ENCODE peak calls at places on chromosomes 4 and X, in five cellular contexts. N, E, V, G and Q are unnamed samples.

GRCh38 chr4:22091906-22092305 is 143.3 kb upstream of the KCNIP4 start:
- DNase-seq in N (no peak), E (no peak), V (no peak), G (no peak), Q (no peak)

GRCh38 chr4:182923796-182924365 is 6.7 kb upstream of the DCTD start:
- DNase-seq in N (no peak), E (no peak), V (no peak), G (no peak), Q (no peak)

GRCh38 chr4:95957054-95957453 is 117.2 kb downstream of the PDHA2 start:
- DNase-seq in N (no peak), E (no peak), V (no peak), G (no peak), Q (no peak)

GRCh38 chrX:44953734-44954502 is 80.9 kb downstream of the KDM6A start:
- DNase-seq in N (no peak), E (no peak), V (no peak), G (no peak), Q (no peak)

GRCh38 chrX:133593531-133593930 is 178.2 kb upstream of the GPC4 start:
- DNase-seq in N (no peak), E (no peak), V (no peak), G (no peak), Q (no peak)

GRCh38 chr4:140764785-140765392 is 8.7 kb upstream of the TBC1D9 start:
- DNase-seq in N (no peak), E (no peak), V (no peak), G (no peak), Q (no peak)

GRCh38 chr4:120066182-120066524 is 495 bp downstream of the MAD2L1 start:
- DNase-seq in N (peak), E (no peak), V (no peak), G (no peak), Q (peak)

GRCh38 chrX:21973321-21974010 is 33.0 kb downstream of the SMS start:
- DNase-seq in N (no peak), E (no peak), V (no peak), G (no peak), Q (no peak)

GRCh38 chrX:130861462-130861861 is 41.5 kb downstream of the ENOX2 start:
- DNase-seq in N (no peak), E (no peak), V (no peak), G (no peak), Q (no peak)

GRCh38 chrX:17038681-17039161 is 92.3 kb downstream of the REPS2 start:
- DNase-seq in N (no peak), E (no peak), V (no peak), G (no peak), Q (no peak)

GRCh38 chr4:103994059-103994458 is 274.3 kb upstream of the TACR3 start:
- DNase-seq in N (peak), E (peak), V (no peak), G (no peak), Q (peak)

GRCh38 chrX:9612146-9612505 is 147.3 kb downstream of the TBL1X start:
- DNase-seq in N (no peak), E (no peak), V (no peak), G (no peak), Q (no peak)

GRCh38 chr4:20662851-20663250 is 37.4 kb upstream of the PACRGL start:
- DNase-seq in N (no peak), E (no peak), V (no peak), G (no peak), Q (no peak)

GRCh38 chr4:83276299-83277040 is 8.1 kb downstream of the COQ2 start:
- DNase-seq in N (no peak), E (no peak), V (no peak), G (no peak), Q (no peak)
- H3K4me3 ChIP-seq in N (no peak), E (no peak), V (no peak), G (peak), Q (no peak)

DNA sequence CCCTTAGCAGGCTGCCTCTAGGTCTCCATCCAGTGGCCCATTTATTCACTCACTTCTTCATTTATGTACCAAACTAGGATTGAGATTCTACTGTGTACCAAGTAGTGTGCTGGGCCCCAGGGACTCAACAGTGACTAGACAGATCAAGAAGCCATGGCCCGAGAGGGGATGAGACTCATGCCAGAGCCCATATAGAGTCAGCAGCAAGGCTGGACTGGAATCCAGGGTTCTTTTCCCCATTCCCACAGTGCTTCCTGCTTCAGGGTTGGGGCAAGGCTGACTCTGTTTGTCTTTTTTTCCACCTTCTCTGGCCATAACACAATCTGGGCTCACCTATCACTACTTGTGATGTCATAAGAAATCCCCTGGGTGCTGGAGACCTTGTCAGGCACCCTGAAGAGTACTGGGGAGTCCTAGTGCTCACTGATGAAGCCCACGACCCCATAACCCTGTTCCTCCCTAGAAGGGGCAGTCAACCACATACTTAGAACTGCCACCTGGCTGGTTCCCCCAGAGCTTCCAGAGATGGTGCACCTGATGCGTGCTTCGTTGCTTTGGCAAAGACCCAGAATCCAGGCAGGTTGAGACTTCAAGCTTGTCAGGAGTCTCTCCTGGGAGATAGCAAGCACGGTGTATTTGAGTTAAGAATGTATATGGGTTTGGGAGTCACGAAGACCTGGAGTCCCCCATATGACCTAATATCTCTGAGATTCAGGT is 6.2 kb downstream of the RTL5 start:
- DNase-seq in N (no peak), E (no peak), V (no peak), G (no peak), Q (no peak)
- TF ChIP-seq ZNF274 in N (no peak), E (no peak), V (no peak), G (no peak), Q (no peak)

GRCh38 chr4:78937837-78938236 is 1.4 kb downstream of the PAQR3 start:
- DNase-seq in N (peak), E (no peak), V (no peak), G (no peak), Q (no peak)
- H3K4me3 ChIP-seq in N (no peak), E (peak), V (no peak), G (no peak), Q (peak)

GRCh38 chrX:12007881-12008280 is 130.4 kb upstream of the FRMPD4 start:
- DNase-seq in N (no peak), E (peak), V (no peak), G (no peak), Q (no peak)
- TF ChIP-seq ZNF274 in N (no peak), E (no peak), V (no peak), G (no peak), Q (no peak)

DNA sequence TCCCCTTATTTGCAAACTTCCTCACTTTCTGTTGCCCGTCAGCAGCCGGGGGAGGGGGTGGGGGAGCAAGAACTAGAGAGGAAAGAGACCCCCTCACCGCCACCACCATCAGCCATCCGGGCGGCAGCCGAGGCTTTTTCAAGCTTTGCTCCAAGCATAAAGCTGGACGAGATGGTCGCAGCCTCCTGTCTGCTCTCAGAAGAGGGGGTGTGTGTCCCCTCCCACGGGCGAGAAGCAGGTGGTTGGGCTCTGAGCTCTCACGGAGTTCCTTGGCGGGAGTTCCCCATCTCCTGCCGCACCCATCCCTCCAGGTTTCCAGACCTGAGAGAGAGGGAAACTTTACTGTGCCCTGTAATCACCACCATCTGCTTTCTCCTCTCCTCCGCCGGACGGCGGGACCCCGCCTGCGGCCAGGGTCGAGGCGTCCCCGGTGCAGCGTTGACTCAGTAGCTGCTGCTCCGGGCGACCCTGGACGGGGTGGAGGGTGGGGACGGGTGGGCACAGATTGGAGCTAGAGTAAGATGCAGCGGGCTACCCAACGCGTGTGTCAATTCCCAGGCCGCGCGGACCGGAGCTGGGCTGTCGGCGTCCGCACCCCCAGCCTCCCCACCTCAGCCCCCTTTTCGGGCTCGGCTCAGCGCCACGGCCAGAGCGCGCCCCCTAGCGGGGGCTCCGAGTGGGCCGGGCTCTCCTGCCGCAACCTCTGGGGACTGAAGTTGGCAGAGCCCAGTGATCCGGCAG is 4.8 kb upstream of the ARX start:
- DNase-seq in N (no peak), E (no peak), V (no peak), G (no peak), Q (no peak)
- H3K4me3 ChIP-seq in N (peak), E (peak), V (peak), G (no peak), Q (no peak)

GRCh38 chr4:51907001-51907669 is 64.2 kb downstream of the DCUN1D4 start:
- DNase-seq in N (no peak), E (no peak), V (no peak), G (no peak), Q (no peak)
- TF ChIP-seq ZNF274 in N (no peak), E (no peak), V (no peak), G (no peak), Q (no peak)

GRCh38 chr4:48688953-48689352 is 91.1 kb downstream of the FRYL start:
- DNase-seq in N (no peak), E (no peak), V (no peak), G (no peak), Q (no peak)

GRCh38 chr4:48687313-48687712 is 92.8 kb downstream of the FRYL start:
- DNase-seq in N (no peak), E (no peak), V (no peak), G (no peak), Q (no peak)

GRCh38 chr4:48681856-48682255 is 98.2 kb downstream of the FRYL start:
- DNase-seq in N (peak), E (no peak), V (no peak), G (peak), Q (no peak)

GRCh38 chr4:48683784-48684666 is 96.1 kb downstream of the FRYL start:
- DNase-seq in N (no peak), E (no peak), V (no peak), G (no peak), Q (no peak)

GRCh38 chr4:48686369-48686768 is 93.7 kb downstream of the FRYL start:
- DNase-seq in N (no peak), E (no peak), V (no peak), G (no peak), Q (no peak)
- H3K4me3 ChIP-seq in N (no peak), E (no peak), V (no peak), G (no peak), Q (no peak)

DNA sequence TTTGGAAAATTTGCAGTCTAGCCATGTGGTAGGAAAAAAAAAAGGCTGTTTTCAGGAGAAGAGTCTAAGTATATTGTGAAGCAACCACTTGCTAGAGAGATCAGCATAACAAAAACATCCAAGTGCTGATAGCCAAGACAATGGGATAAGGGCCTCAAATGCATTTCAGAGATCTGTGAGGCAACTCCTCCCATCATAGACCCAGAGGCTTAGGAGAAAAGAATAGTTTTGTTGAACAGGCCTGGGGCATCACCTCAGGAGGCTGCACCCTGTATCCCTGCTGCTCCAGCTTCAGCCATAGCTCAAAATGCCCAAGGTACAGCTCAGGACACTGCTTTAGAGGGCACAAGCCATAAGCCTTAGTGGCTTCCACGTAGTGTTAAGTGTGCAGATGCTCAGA is 13.6 kb upstream of the GPR174 start:
- DNase-seq in N (no peak), E (no peak), V (no peak), G (no peak), Q (peak)
- TF ChIP-seq ZNF274 in N (no peak), E (no peak), V (no peak), G (no peak), Q (no peak)

GRCh38 chr4:15755781-15756180 is 22.3 kb upstream of the CD38 start:
- DNase-seq in N (no peak), E (no peak), V (no peak), G (no peak), Q (no peak)
- H3K4me3 ChIP-seq in N (no peak), E (no peak), V (no peak), G (no peak), Q (no peak)

DNA sequence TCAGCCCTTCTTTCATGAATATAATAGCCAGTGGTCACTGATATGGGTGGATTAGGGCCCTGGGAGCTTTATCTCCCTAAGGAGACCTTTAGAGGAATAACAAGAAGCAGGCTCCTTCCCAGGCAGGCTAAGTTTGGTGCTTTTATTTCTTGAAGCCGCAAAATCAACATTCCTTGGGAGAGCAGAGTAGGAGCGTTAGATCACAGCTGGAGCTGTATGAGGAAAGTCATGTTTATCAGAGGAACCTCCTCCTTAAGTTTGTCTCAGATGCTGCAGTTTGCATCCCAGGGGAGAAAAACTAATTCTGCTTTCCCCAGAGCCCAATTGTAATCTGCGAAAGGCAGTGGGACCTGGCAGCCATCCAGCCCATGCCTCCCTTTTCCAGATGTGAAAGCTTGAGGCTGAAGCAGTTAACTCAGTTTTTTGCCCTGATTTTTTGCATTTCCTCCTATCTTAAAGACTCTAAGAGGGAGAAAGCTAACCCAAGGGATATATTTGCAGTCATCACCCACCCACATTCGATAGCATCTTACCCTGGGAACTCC is 186.0 kb upstream of the FRMPD4 start:
- DNase-seq in N (no peak), E (no peak), V (no peak), G (no peak), Q (no peak)
- TF ChIP-seq ZNF274 in N (no peak), E (no peak), V (no peak), G (no peak), Q (no peak)